ENCODE peak calls at places on chromosomes 2 and 18, in nine cellular contexts. Y is A549, W is fibroblast of villous mesenchyme, N is astrocyte of the spinal cord, D is right lobe of liver, R is DND-41, K is stomach, Q is suprapubic skin, V is adrenal gland. P is an unnamed sample.

GRCh38 chr2:23756593-23757292 is 170.2 kb downstream of the ATAD2B start:
- DNase-seq in Y (no peak), R (no peak), K (no peak), D (no peak), Q (no peak), V (no peak), N (no peak), W (no peak), P (no peak)

GRCh38 chr2:195488567-195488966 is 168.5 kb upstream of the SLC39A10 start:
- DNase-seq in R (no peak), K (no peak), N (no peak), V (no peak), D (no peak), Y (no peak), W (no peak), Q (no peak), P (no peak)

GRCh38 chr2:105865222-105865913 is 120.7 kb downstream of the NCK2 start:
- DNase-seq in N (peak; percentile 17), R (no peak), W (peak; percentile 30), D (no peak), K (no peak), Q (no peak), Y (no peak), V (no peak), P (no peak)

GRCh38 chr18:36155960-36156757 is 26.5 kb downstream of the ELP2 start:
- DNase-seq in W (no peak), Q (no peak), D (no peak), V (no peak), Y (no peak), K (no peak), N (no peak), R (no peak), P (no peak)

GRCh38 chr2:20609349-20609994 is 41.4 kb downstream of the HS1BP3 start:
- DNase-seq in D (peak; percentile 21), Y (no peak), N (peak; percentile 72), W (peak; percentile 60), R (no peak), V (peak; percentile 85), Q (peak; percentile 65), K (no peak), P (no peak)

GRCh38 chr2:9653485-9654271 is 22.9 kb upstream of the YWHAQ start:
- DNase-seq in V (no peak), D (no peak), R (no peak), K (no peak), W (no peak), Q (no peak), N (no peak), Y (no peak), P (no peak)

GRCh38 chr2:198660491-198660890 is 797.2 kb downstream of the SATB2 start:
- DNase-seq in Y (no peak), Q (no peak), K (no peak), R (no peak), N (peak; percentile 3), V (no peak), D (no peak), W (no peak), P (peak; percentile 7)

GRCh38 chr2:189022492-189022891 is 48.3 kb downstream of the COL3A1 start:
- DNase-seq in D (no peak), Q (no peak), K (no peak), R (no peak), V (no peak), Y (no peak), W (peak; percentile 86), N (peak; percentile 55), P (peak; percentile 85)

GRCh38 chr18:74281639-74282358 is 10.0 kb downstream of the CYB5A start:
- DNase-seq in W (peak; percentile 72), D (no peak), K (no peak), Q (no peak), Y (no peak), V (peak; percentile 45), N (no peak), R (no peak), P (no peak)

GRCh38 chr2:3025984-3026383 is 351.6 kb downstream of the EIPR1 start:
- DNase-seq in W (no peak), N (no peak), K (no peak), V (no peak), D (no peak), R (no peak), Y (no peak), Q (no peak), P (no peak)

GRCh38 chr2:239157766-239158165 is 243.1 kb downstream of the HDAC4 start:
- DNase-seq in K (peak; percentile 74), W (no peak), N (no peak), R (no peak), V (peak; percentile 51), D (peak; percentile 39), Q (peak; percentile 53), Y (peak; percentile 35), P (no peak)

GRCh38 chr18:75728621-75729020 is 301.1 kb upstream of the SMIM21 start:
- DNase-seq in Q (no peak), Y (no peak), K (no peak), W (no peak), N (no peak), V (no peak), D (no peak), R (no peak), P (no peak)

GRCh38 chr18:75730249-75730648 is 302.7 kb upstream of the SMIM21 start:
- DNase-seq in D (no peak), V (no peak), K (no peak), W (no peak), Y (no peak), N (no peak), R (no peak), Q (no peak), P (no peak)

GRCh38 chr18:75727479-75727878 is 300.0 kb upstream of the SMIM21 start:
- DNase-seq in Q (no peak), V (peak; percentile 19), W (peak; percentile 39), R (peak; percentile 50), K (no peak), Y (peak; percentile 8), D (no peak), N (peak; percentile 20), P (peak; percentile 2)
- TF ChIP-seq CTCF in Q (peak; percentile 20), V (peak; percentile 12), W (peak; percentile 70), R (peak; percentile 64), K (no peak), Y (peak; percentile 29), D (peak; percentile 14), N (peak; percentile 56), P (peak; percentile 57)

GRCh38 chr18:61554117-61554776 is 221.0 kb downstream of the CDH20 start:
- DNase-seq in K (no peak), R (no peak), D (no peak), N (no peak), W (no peak), V (no peak), Q (no peak), Y (no peak), P (no peak)
- H3K4me3 ChIP-seq in K (peak overlapping the region; percentile 14), R (no peak overlapping the region), D (no peak overlapping the region), N (no peak overlapping the region), W (peak overlapping the region; percentile 29), V (no peak overlapping the region), Q (peak overlapping the region; percentile 3), Y (no peak overlapping the region), P (no peak overlapping the region)

GRCh38 chr2:62705859-62706720 is 577 bp downstream of the EHBP1 start:
- DNase-seq in N (peak; percentile 43), R (peak; percentile 63), V (peak; percentile 79), K (peak; percentile 49), D (peak; percentile 78), W (peak; percentile 44), Y (peak; percentile 73), Q (peak; percentile 86), P (no peak)
- TF ChIP-seq CTCF in N (peak; percentile 13), R (peak; percentile 53), V (peak; percentile 43), K (peak; percentile 21), D (peak; percentile 41), W (peak; percentile 28), Y (peak; percentile 39), Q (peak; percentile 46), P (peak; percentile 29)

GRCh38 chr18:63237911-63238710 is 81.5 kb downstream of the BCL2 start:
- DNase-seq in N (peak; percentile 91), D (peak; percentile 33), V (no peak), R (no peak), Q (no peak), W (peak; percentile 89), Y (peak; percentile 37), K (no peak), P (peak; percentile 68)
- H3K4me3 ChIP-seq in N (no peak overlapping the region), D (no peak overlapping the region), V (no peak overlapping the region), R (no peak overlapping the region), Q (peak overlapping the region; percentile 1), W (peak overlapping the region; percentile 10), Y (peak overlapping the region; percentile 8), K (no peak overlapping the region), P (no peak overlapping the region)

GRCh38 chr2:236160366-236161081 is 7.7 kb downstream of the GBX2 start:
- DNase-seq in R (no peak), K (no peak), N (no peak), W (no peak), Q (no peak), D (no peak), Y (no peak), V (no peak), P (no peak)
- TF ChIP-seq CTCF in R (no peak), K (no peak), N (no peak), W (no peak), Q (no peak), D (no peak), Y (no peak), V (no peak), P (no peak)

P was measured in AG09309.